ENCODE peak calls at places on chromosomes 12 and 14, in four cellular contexts. One of them, this sample, is unnamed.

GRCh38 chr12:63922446-63922845 is 77.9 kb downstream of the SRGAP1 start:
- DNase-seq in heart left ventricle: no peak
- DNase-seq in NCI-H187 treated with DMSO at 0.1 percent for 48 hours: no peak
- DNase-seq in prostate gland: no peak
- DNase-seq in this sample: no peak

GRCh38 chr12:62606654-62607053 is 140.0 kb downstream of the MON2 start:
- DNase-seq in heart left ventricle: no peak
- DNase-seq in NCI-H187 treated with DMSO at 0.1 percent for 48 hours: no peak
- DNase-seq in prostate gland: no peak
- DNase-seq in this sample: no peak

GRCh38 chr14:64736271-64737131 is 32.3 kb downstream of the PLEKHG3 start:
- DNase-seq in heart left ventricle: peak
- DNase-seq in NCI-H187 treated with DMSO at 0.1 percent for 48 hours: peak
- DNase-seq in prostate gland: peak
- DNase-seq in this sample: peak

GRCh38 chr14:35927727-35928126 is 101.6 kb downstream of the BRMS1L start:
- DNase-seq in heart left ventricle: no peak
- DNase-seq in NCI-H187 treated with DMSO at 0.1 percent for 48 hours: no peak
- DNase-seq in prostate gland: no peak
- DNase-seq in this sample: no peak

GRCh38 chr14:101233861-101234587 is 327.3 kb upstream of the DIO3 start:
- DNase-seq in heart left ventricle: no peak
- DNase-seq in NCI-H187 treated with DMSO at 0.1 percent for 48 hours: no peak
- DNase-seq in prostate gland: no peak
- DNase-seq in this sample: peak

GRCh38 chr12:47984331-47984801 is 19.9 kb downstream of the COL2A1 start:
- DNase-seq in heart left ventricle: no peak
- DNase-seq in NCI-H187 treated with DMSO at 0.1 percent for 48 hours: no peak
- DNase-seq in prostate gland: no peak
- DNase-seq in this sample: no peak

GRCh38 chr14:103122578-103123127 is 608 bp upstream of the TNFAIP2 start:
- DNase-seq in heart left ventricle: no peak
- DNase-seq in NCI-H187 treated with DMSO at 0.1 percent for 48 hours: no peak
- DNase-seq in prostate gland: no peak
- DNase-seq in this sample: no peak

GRCh38 chr14:53924754-53925153 is 31.9 kb downstream of the BMP4 start:
- DNase-seq in heart left ventricle: no peak
- DNase-seq in NCI-H187 treated with DMSO at 0.1 percent for 48 hours: no peak
- DNase-seq in prostate gland: no peak
- DNase-seq in this sample: no peak

GRCh38 chr14:58535084-58535483 is 102.7 kb upstream of the DACT1 start:
- DNase-seq in heart left ventricle: no peak
- DNase-seq in NCI-H187 treated with DMSO at 0.1 percent for 48 hours: no peak
- DNase-seq in prostate gland: no peak
- DNase-seq in this sample: no peak

GRCh38 chr14:102208741-102209140 is 69.0 kb downstream of the WDR20 start:
- DNase-seq in heart left ventricle: no peak
- DNase-seq in NCI-H187 treated with DMSO at 0.1 percent for 48 hours: no peak
- DNase-seq in prostate gland: no peak
- DNase-seq in this sample: no peak

GRCh38 chr14:55297611-55298323 is 26.5 kb downstream of the FBXO34 start:
- DNase-seq in heart left ventricle: no peak
- DNase-seq in NCI-H187 treated with DMSO at 0.1 percent for 48 hours: no peak
- DNase-seq in prostate gland: peak
- DNase-seq in this sample: no peak

GRCh38 chr14:68198713-68199464 is 379.3 kb downstream of the RAD51B start:
- DNase-seq in heart left ventricle: no peak
- DNase-seq in NCI-H187 treated with DMSO at 0.1 percent for 48 hours: no peak
- DNase-seq in prostate gland: no peak
- DNase-seq in this sample: no peak

GRCh38 chr12:13340149-13340548 is 143.6 kb downstream of the EMP1 start:
- DNase-seq in heart left ventricle: no peak
- DNase-seq in NCI-H187 treated with DMSO at 0.1 percent for 48 hours: no peak
- DNase-seq in prostate gland: no peak
- DNase-seq in this sample: no peak

GRCh38 chr14:61342486-61342885 is 21.1 kb downstream of the PRKCH start:
- DNase-seq in heart left ventricle: no peak
- DNase-seq in NCI-H187 treated with DMSO at 0.1 percent for 48 hours: no peak
- DNase-seq in prostate gland: no peak
- DNase-seq in this sample: no peak

GRCh38 chr14:30223385-30223785 is 295.7 kb upstream of the PRKD1 start:
- DNase-seq in heart left ventricle: peak
- DNase-seq in NCI-H187 treated with DMSO at 0.1 percent for 48 hours: no peak
- DNase-seq in prostate gland: peak
- DNase-seq in this sample: peak

GRCh38 chr14:89378119-89378518 is 38.9 kb downstream of the FOXN3 start:
- DNase-seq in heart left ventricle: no peak
- DNase-seq in NCI-H187 treated with DMSO at 0.1 percent for 48 hours: no peak
- DNase-seq in prostate gland: no peak
- DNase-seq in this sample: no peak

GRCh38 chr12:45350861-45351260 is 135.0 kb downstream of the ANO6 start:
- DNase-seq in heart left ventricle: no peak
- DNase-seq in NCI-H187 treated with DMSO at 0.1 percent for 48 hours: no peak
- DNase-seq in prostate gland: no peak
- DNase-seq in this sample: no peak

GRCh38 chr12:25020621-25021243 is 71.8 kb upstream of the BCAT1 start:
- DNase-seq in heart left ventricle: no peak
- DNase-seq in NCI-H187 treated with DMSO at 0.1 percent for 48 hours: no peak
- DNase-seq in prostate gland: no peak
- DNase-seq in this sample: no peak

GRCh38 chr12:3377056-3377455 is 113.9 kb upstream of the PRMT8 start:
- DNase-seq in heart left ventricle: no peak
- DNase-seq in NCI-H187 treated with DMSO at 0.1 percent for 48 hours: no peak
- DNase-seq in prostate gland: no peak
- DNase-seq in this sample: no peak

GRCh38 chr14:103522649-103523582 is at the start of gene CKB:
- DNase-seq in heart left ventricle: peak
- DNase-seq in NCI-H187 treated with DMSO at 0.1 percent for 48 hours: peak
- DNase-seq in prostate gland: peak
- DNase-seq in this sample: no peak

GRCh38 chr12:57604454-57605307 is at the start of gene DTX3:
- DNase-seq in heart left ventricle: peak
- DNase-seq in NCI-H187 treated with DMSO at 0.1 percent for 48 hours: no peak
- DNase-seq in prostate gland: peak
- DNase-seq in this sample: no peak

GRCh38 chr14:38357557-38357956 is 101.7 kb upstream of the CLEC14A start:
- DNase-seq in heart left ventricle: no peak
- DNase-seq in NCI-H187 treated with DMSO at 0.1 percent for 48 hours: no peak
- DNase-seq in prostate gland: no peak
- DNase-seq in this sample: no peak

GRCh38 chr14:100898465-100898864 is 5.1 kb downstream of the RTL1 start:
- DNase-seq in heart left ventricle: no peak
- DNase-seq in NCI-H187 treated with DMSO at 0.1 percent for 48 hours: no peak
- DNase-seq in prostate gland: no peak
- DNase-seq in this sample: no peak

GRCh38 chr12:87779016-87779415 is 250.2 kb downstream of the C12orf50 start:
- DNase-seq in heart left ventricle: no peak
- DNase-seq in NCI-H187 treated with DMSO at 0.1 percent for 48 hours: no peak
- DNase-seq in prostate gland: no peak
- DNase-seq in this sample: no peak

GRCh38 chr12:67826946-67827719 is 162.1 kb upstream of the IFNG-AS1 start:
- DNase-seq in heart left ventricle: no peak
- DNase-seq in NCI-H187 treated with DMSO at 0.1 percent for 48 hours: no peak
- DNase-seq in prostate gland: no peak
- DNase-seq in this sample: no peak

GRCh38 chr12:39831587-39832315 is 212.1 kb upstream of the ABCD2 start:
- DNase-seq in heart left ventricle: no peak
- DNase-seq in NCI-H187 treated with DMSO at 0.1 percent for 48 hours: no peak
- DNase-seq in prostate gland: no peak
- DNase-seq in this sample: no peak

GRCh38 chr12:7103837-7104236 is 5.2 kb downstream of the C1RL start:
- DNase-seq in heart left ventricle: no peak
- DNase-seq in NCI-H187 treated with DMSO at 0.1 percent for 48 hours: no peak
- DNase-seq in prostate gland: no peak
- DNase-seq in this sample: no peak

GRCh38 chr12:122830517-122831214 is 4.6 kb upstream of the HIP1R start:
- DNase-seq in heart left ventricle: no peak
- DNase-seq in NCI-H187 treated with DMSO at 0.1 percent for 48 hours: no peak
- DNase-seq in prostate gland: no peak
- DNase-seq in this sample: peak

GRCh38 chr14:22986508-22987054 is 4.2 kb upstream of the AJUBA start:
- DNase-seq in heart left ventricle: peak
- DNase-seq in NCI-H187 treated with DMSO at 0.1 percent for 48 hours: peak
- DNase-seq in prostate gland: peak
- DNase-seq in this sample: peak

GRCh38 chr14:68133856-68134255 is 314.3 kb downstream of the RAD51B start:
- DNase-seq in heart left ventricle: no peak
- DNase-seq in NCI-H187 treated with DMSO at 0.1 percent for 48 hours: no peak
- DNase-seq in prostate gland: no peak
- DNase-seq in this sample: no peak

GRCh38 chr12:57272337-57273151 is 21.6 kb upstream of the STAC3 start:
- DNase-seq in heart left ventricle: peak
- DNase-seq in NCI-H187 treated with DMSO at 0.1 percent for 48 hours: no peak
- DNase-seq in prostate gland: no peak
- DNase-seq in this sample: no peak

GRCh38 chr12:111777345-111778045 is 10.8 kb downstream of the ALDH2 start:
- DNase-seq in heart left ventricle: peak
- DNase-seq in NCI-H187 treated with DMSO at 0.1 percent for 48 hours: no peak
- DNase-seq in prostate gland: peak
- DNase-seq in this sample: no peak

GRCh38 chr14:105935384-105935783 is 409.0 kb downstream of the TMEM121 start:
- DNase-seq in heart left ventricle: no peak
- DNase-seq in NCI-H187 treated with DMSO at 0.1 percent for 48 hours: no peak
- DNase-seq in prostate gland: no peak
- DNase-seq in this sample: peak

GRCh38 chr12:27537855-27538675 is 14.1 kb downstream of the PPFIBP1 start:
- DNase-seq in heart left ventricle: no peak
- DNase-seq in NCI-H187 treated with DMSO at 0.1 percent for 48 hours: no peak
- DNase-seq in prostate gland: no peak
- DNase-seq in this sample: no peak

GRCh38 chr12:71799105-71799504 is 40.5 kb upstream of the TBC1D15 start:
- DNase-seq in heart left ventricle: no peak
- DNase-seq in NCI-H187 treated with DMSO at 0.1 percent for 48 hours: no peak
- DNase-seq in prostate gland: no peak
- DNase-seq in this sample: no peak

GRCh38 chr12:51482808-51483532 is 58.3 kb downstream of the SLC4A8 start:
- DNase-seq in heart left ventricle: no peak
- DNase-seq in NCI-H187 treated with DMSO at 0.1 percent for 48 hours: no peak
- DNase-seq in prostate gland: no peak
- DNase-seq in this sample: no peak

GRCh38 chr14:49892301-49892635 is 614 bp upstream of the ARF6 start:
- DNase-seq in heart left ventricle: peak
- DNase-seq in NCI-H187 treated with DMSO at 0.1 percent for 48 hours: no peak
- DNase-seq in prostate gland: peak
- DNase-seq in this sample: no peak

GRCh38 chr14:51517116-51517515 is 134.6 kb upstream of the FRMD6 start:
- DNase-seq in heart left ventricle: no peak
- DNase-seq in NCI-H187 treated with DMSO at 0.1 percent for 48 hours: no peak
- DNase-seq in prostate gland: no peak
- DNase-seq in this sample: no peak

GRCh38 chr14:66359500-66359899 is 126.7 kb upstream of the CCDC196 start:
- DNase-seq in heart left ventricle: no peak
- DNase-seq in NCI-H187 treated with DMSO at 0.1 percent for 48 hours: peak
- DNase-seq in prostate gland: peak
- DNase-seq in this sample: no peak

This sample was measured in RWPE2.